ENCODE peak calls at places on chromosomes 12 and 14, in eight cellular contexts. V, I, Q, C, Z, A, J and D are unnamed samples.

GRCh38 chr14:83071888-83072501 is 1538.3 kb upstream of the SEL1L start:
- DNase-seq in J (no peak), Z (no peak), I (peak), V (no peak), Q (no peak), C (no peak), A (no peak), D (no peak)

GRCh38 chr14:75715926-75716780 is 55.1 kb downstream of the TTLL5 start:
- DNase-seq in Z (no peak), V (no peak), Q (no peak), I (no peak), C (peak), J (no peak), A (no peak), D (no peak)

GRCh38 chr14:72692678-72693077 is 201.2 kb downstream of the DPF3 start:
- DNase-seq in V (no peak), A (no peak), C (no peak), Z (no peak), I (no peak), J (no peak), Q (no peak), D (no peak)

GRCh38 chr12:28552472-28553061 is 362.3 kb downstream of the CCDC91 start:
- DNase-seq in I (no peak), Z (no peak), V (no peak), C (no peak), J (no peak), Q (no peak), A (no peak), D (no peak)

GRCh38 chr14:100851586-100851916 is 25.6 kb downstream of the MEG3 start:
- DNase-seq in V (no peak), Z (no peak), C (no peak), A (no peak), J (no peak), I (no peak), Q (no peak), D (no peak)

GRCh38 chr12:101925352-101925751 is 48.0 kb downstream of the DRAM1 start:
- DNase-seq in I (no peak), Z (peak), C (peak), A (no peak), J (no peak), Q (peak), V (peak), D (no peak)

GRCh38 chr14:76131071-76131985 is 20.4 kb upstream of the GPATCH2L start:
- DNase-seq in V (no peak), J (no peak), A (no peak), I (no peak), Z (no peak), Q (no peak), C (no peak), D (no peak)

GRCh38 chr12:111748195-111748803 is 18.4 kb upstream of the ALDH2 start:
- DNase-seq in A (no peak), J (no peak), Z (no peak), C (no peak), I (no peak), V (no peak), Q (no peak), D (no peak)

GRCh38 chr12:56994231-56994746 is 12.1 kb downstream of the ZBTB39 start:
- DNase-seq in C (no peak), I (no peak), Q (no peak), A (no peak), V (no peak), J (no peak), Z (no peak), D (no peak)

GRCh38 chr12:27083861-27084271 is 1.5 kb upstream of the C12orf71 start:
- DNase-seq in V (no peak), A (no peak), Q (no peak), J (no peak), C (peak), Z (no peak), I (no peak), D (no peak)

GRCh38 chr14:24231263-24232120 is 675 bp downstream of the NEDD8 start:
- DNase-seq in A (no peak), Z (no peak), J (no peak), I (no peak), C (no peak), Q (no peak), V (no peak), D (no peak)

GRCh38 chr12:104669851-104670337 is 213.1 kb downstream of the CHST11 start:
- DNase-seq in J (peak), C (no peak), V (no peak), Q (no peak), I (no peak), Z (peak), A (no peak), D (no peak)

GRCh38 chr12:106865685-106866084 is 90.0 kb upstream of the TMEM263 start:
- DNase-seq in I (no peak), C (no peak), Q (no peak), J (no peak), A (no peak), V (no peak), Z (no peak), D (no peak)

GRCh38 chr14:34324363-34324795 is 137.7 kb downstream of the SPTSSA start:
- DNase-seq in C (no peak), J (no peak), A (no peak), I (peak), Z (no peak), Q (no peak), V (no peak), D (no peak)

GRCh38 chr12:124753230-124753595 is 110.5 kb downstream of the SCARB1 start:
- DNase-seq in J (no peak), Q (no peak), Z (no peak), V (no peak), I (no peak), A (no peak), C (no peak), D (no peak)

GRCh38 chr12:97160277-97160676 is 253.2 kb downstream of the NEDD1 start:
- DNase-seq in Q (no peak), Z (no peak), I (no peak), C (no peak), A (no peak), V (no peak), J (no peak), D (no peak)

GRCh38 chr12:44259890-44260289 is 424.0 kb downstream of the TMEM117 start:
- DNase-seq in I (no peak), Q (no peak), A (no peak), V (no peak), Z (no peak), J (no peak), C (no peak), D (no peak)

GRCh38 chr12:20757-21156 is 45.8 kb upstream of the IQSEC3 start:
- DNase-seq in C (no peak), Z (peak), J (no peak), V (no peak), Q (no peak), A (no peak), I (no peak), D (no peak)

GRCh38 chr12:110199360-110200123 is 75.4 kb downstream of the IFT81 start:
- DNase-seq in J (no peak), A (no peak), I (no peak), V (no peak), Z (no peak), Q (no peak), C (no peak), D (no peak)

GRCh38 chr14:51206462-51206861 is 33.6 kb upstream of the TMX1 start:
- DNase-seq in Q (no peak), J (no peak), V (no peak), C (no peak), Z (no peak), A (no peak), I (no peak), D (no peak)

GRCh38 chr14:82504894-82505293 is 971.2 kb upstream of the SEL1L start:
- DNase-seq in J (no peak), V (no peak), Q (no peak), Z (no peak), I (no peak), A (no peak), C (no peak), D (no peak)

GRCh38 chr12:56684745-56685369 is 3.2 kb downstream of the PTGES3 start:
- DNase-seq in A (no peak), V (no peak), Q (no peak), J (peak), C (no peak), I (no peak), Z (no peak), D (peak)

GRCh38 chr14:69325086-69325485 is 65.1 kb downstream of the GALNT16 start:
- DNase-seq in I (no peak), Z (no peak), V (no peak), J (no peak), C (no peak), A (no peak), Q (no peak), D (peak)

GRCh38 chr14:97634786-97635185 is 837.6 kb downstream of the VRK1 start:
- DNase-seq in A (no peak), Q (no peak), C (no peak), V (no peak), I (no peak), Z (no peak), J (no peak), D (no peak)

GRCh38 chr12:67442347-67442841 is 173.2 kb downstream of the CAND1 start:
- DNase-seq in C (no peak), Z (no peak), A (no peak), J (no peak), Q (no peak), V (no peak), I (peak), D (no peak)

GRCh38 chr12:58030566-58031279 is 89.4 kb downstream of the ATP23 start:
- DNase-seq in I (no peak), J (no peak), Q (no peak), V (peak), C (peak), Z (no peak), A (no peak), D (no peak)

GRCh38 chr12:48796976-48797375 is 8.1 kb upstream of the ADCY6 start:
- DNase-seq in J (no peak), A (no peak), Q (no peak), I (no peak), Z (no peak), V (no peak), C (no peak), D (no peak)

GRCh38 chr12:95766356-95767019 is 24.1 kb downstream of the NTN4 start:
- DNase-seq in A (no peak), Q (no peak), I (no peak), Z (no peak), V (no peak), J (no peak), C (no peak), D (no peak)

GRCh38 chr12:126469211-126469610 is 1404.0 kb downstream of the AACS start:
- DNase-seq in C (no peak), I (no peak), A (no peak), V (no peak), J (no peak), Z (no peak), Q (no peak), D (no peak)

GRCh38 chr12:88706286-88706685 is 126.0 kb upstream of the KITLG start:
- DNase-seq in J (no peak), Q (no peak), I (no peak), V (no peak), C (no peak), A (no peak), Z (no peak), D (no peak)

GRCh38 chr12:119479121-119479561 is 114.4 kb upstream of the TMEM233 start:
- DNase-seq in C (no peak), Z (no peak), A (no peak), J (no peak), Q (no peak), V (no peak), I (no peak), D (no peak)

GRCh38 chr12:17076335-17076734 is 470.4 kb upstream of the LMO3 start:
- DNase-seq in A (no peak), J (no peak), Z (no peak), C (no peak), Q (no peak), I (peak), V (no peak), D (no peak)

GRCh38 chr12:109900752-109901580 is 892 bp downstream of the TCHP start:
- DNase-seq in C (no peak), I (peak), A (no peak), V (no peak), Q (no peak), Z (no peak), J (no peak), D (no peak)

GRCh38 chr12:113268621-113269020 is 47.4 kb downstream of the TPCN1 start:
- DNase-seq in Z (no peak), Q (no peak), A (no peak), V (no peak), J (no peak), C (no peak), I (no peak), D (no peak)

GRCh38 chr12:76964784-76965571 is 86.2 kb upstream of the CSRP2 start:
- DNase-seq in Q (no peak), Z (no peak), C (no peak), A (no peak), V (no peak), I (no peak), J (no peak), D (no peak)

GRCh38 chr12:107461222-107461980 is 224.2 kb upstream of the PWP1 start:
- DNase-seq in Z (no peak), I (no peak), A (no peak), J (no peak), V (no peak), C (peak), Q (no peak), D (no peak)

GRCh38 chr14:100629696-100630095 is 42.5 kb upstream of the BEGAIN start:
- DNase-seq in A (no peak), Q (no peak), C (no peak), V (peak), Z (no peak), I (no peak), J (no peak), D (no peak)

GRCh38 chr12:126233625-126234024 is 1168.4 kb downstream of the AACS start:
- DNase-seq in Z (no peak), V (no peak), C (no peak), J (no peak), A (no peak), I (no peak), Q (no peak), D (no peak)

GRCh38 chr12:24853094-24853493 is 95.8 kb downstream of the BCAT1 start:
- DNase-seq in I (no peak), C (no peak), Z (no peak), Q (no peak), V (no peak), A (no peak), J (no peak), D (no peak)

GRCh38 chr12:1515428-1515827 is 79.0 kb downstream of the FBXL14 start:
- DNase-seq in Q (no peak), I (no peak), A (no peak), Z (no peak), V (no peak), C (no peak), J (no peak), D (no peak)